ENCODE peak calls at places on chromosomes 13 and 19, in five cellular contexts. One of them, this sample, is unnamed.

GRCh38 chr13:77022341-77022740 is 4.6 kb downstream of the FBXL3 start:
- DNase-seq in heart left ventricle: no peak
- DNase-seq in kidney: no peak
- DNase-seq in psoas muscle: no peak
- DNase-seq in upper lobe of left lung: no peak
- DNase-seq in this sample: no peak

GRCh38 chr13:94708031-94708571 is 4.2 kb downstream of the SOX21 start:
- DNase-seq in upper lobe of left lung: no peak
- DNase-seq in heart left ventricle: no peak
- DNase-seq in psoas muscle: no peak
- DNase-seq in kidney: no peak
- DNase-seq in this sample: no peak

GRCh38 chr13:46555722-46556121 is 2.8 kb downstream of the LRCH1 start:
- DNase-seq in psoas muscle: no peak
- DNase-seq in kidney: no peak
- DNase-seq in upper lobe of left lung: no peak
- DNase-seq in heart left ventricle: no peak
- DNase-seq in this sample: no peak

GRCh38 chr19:4391701-4392543 is 8.4 kb downstream of the SH3GL1 start:
- DNase-seq in upper lobe of left lung: no peak
- DNase-seq in psoas muscle: peak; percentile 82
- DNase-seq in kidney: peak; percentile 85
- DNase-seq in heart left ventricle: peak; percentile 58
- DNase-seq in this sample: no peak

GRCh38 chr19:30649934-30650614 is 277.9 kb downstream of the ZNF536 start:
- DNase-seq in upper lobe of left lung: no peak
- DNase-seq in heart left ventricle: no peak
- DNase-seq in kidney: no peak
- DNase-seq in psoas muscle: no peak
- DNase-seq in this sample: no peak

GRCh38 chr19:13057744-13058143 is 44.9 kb downstream of the LYL1 start:
- DNase-seq in upper lobe of left lung: no peak
- DNase-seq in kidney: no peak
- DNase-seq in psoas muscle: no peak
- DNase-seq in heart left ventricle: no peak
- DNase-seq in this sample: no peak

GRCh38 chr19:43224855-43225253 is 19.4 kb upstream of the PSG4 start:
- DNase-seq in kidney: no peak
- DNase-seq in heart left ventricle: no peak
- DNase-seq in upper lobe of left lung: no peak
- DNase-seq in psoas muscle: no peak
- DNase-seq in this sample: no peak

GRCh38 chr13:72820156-72820897 is 38.4 kb downstream of the PIBF1 start:
- DNase-seq in psoas muscle: no peak
- DNase-seq in heart left ventricle: no peak
- DNase-seq in kidney: no peak
- DNase-seq in upper lobe of left lung: no peak
- DNase-seq in this sample: no peak

GRCh38 chr13:46295531-46296464 is 84.1 kb downstream of the LRRC63 start:
- DNase-seq in psoas muscle: no peak
- DNase-seq in kidney: no peak
- DNase-seq in heart left ventricle: peak; percentile 26
- DNase-seq in upper lobe of left lung: peak; percentile 63
- DNase-seq in this sample: peak; percentile 63

GRCh38 chr13:27043013-27043412 is 128.6 kb downstream of the USP12 start:
- DNase-seq in heart left ventricle: no peak
- DNase-seq in upper lobe of left lung: peak; percentile 49
- DNase-seq in psoas muscle: no peak
- DNase-seq in kidney: no peak
- DNase-seq in this sample: no peak

GRCh38 chr13:24911135-24911524 is 147.2 kb downstream of the RNF17 start:
- DNase-seq in psoas muscle: no peak
- DNase-seq in heart left ventricle: no peak
- DNase-seq in kidney: no peak
- DNase-seq in upper lobe of left lung: no peak
- DNase-seq in this sample: no peak

GRCh38 chr13:46901721-46902120 is 4.9 kb upstream of the HTR2A start:
- DNase-seq in heart left ventricle: no peak
- DNase-seq in upper lobe of left lung: no peak
- DNase-seq in psoas muscle: no peak
- DNase-seq in kidney: no peak
- DNase-seq in this sample: no peak

GRCh38 chr13:31380728-31381127 is 181.0 kb downstream of the B3GLCT start:
- DNase-seq in upper lobe of left lung: no peak
- DNase-seq in kidney: no peak
- DNase-seq in heart left ventricle: no peak
- DNase-seq in psoas muscle: no peak
- DNase-seq in this sample: no peak

GRCh38 chr13:80342541-80343371 is 1.8 kb upstream of the SPRY2 start:
- DNase-seq in heart left ventricle: peak; percentile 92
- DNase-seq in psoas muscle: peak; percentile 92
- DNase-seq in kidney: peak; percentile 93
- DNase-seq in upper lobe of left lung: peak; percentile 90
- DNase-seq in this sample: no peak

GRCh38 chr13:80379245-80379644 is 38.3 kb upstream of the SPRY2 start:
- DNase-seq in upper lobe of left lung: no peak
- DNase-seq in heart left ventricle: no peak
- DNase-seq in psoas muscle: no peak
- DNase-seq in kidney: no peak
- DNase-seq in this sample: no peak

GRCh38 chr19:50550594-50550966 is 17.7 kb downstream of the LRRC4B start:
- DNase-seq in upper lobe of left lung: no peak
- DNase-seq in psoas muscle: no peak
- DNase-seq in heart left ventricle: no peak
- DNase-seq in kidney: no peak
- DNase-seq in this sample: no peak

GRCh38 chr13:23325191-23325590 is 108.3 kb downstream of the SACS start:
- DNase-seq in upper lobe of left lung: no peak
- DNase-seq in psoas muscle: no peak
- DNase-seq in kidney: no peak
- DNase-seq in heart left ventricle: no peak
- DNase-seq in this sample: no peak

GRCh38 chr19:1172353-1173159 is 1.5 kb downstream of the SBNO2 start:
- DNase-seq in heart left ventricle: no peak
- DNase-seq in psoas muscle: peak; percentile 85
- DNase-seq in kidney: peak; percentile 92
- DNase-seq in upper lobe of left lung: peak; percentile 77
- DNase-seq in this sample: no peak

GRCh38 chr19:1175020-1175419 is 952 bp upstream of the SBNO2 start:
- DNase-seq in psoas muscle: no peak
- DNase-seq in kidney: peak; percentile 74
- DNase-seq in heart left ventricle: no peak
- DNase-seq in upper lobe of left lung: no peak
- DNase-seq in this sample: no peak

GRCh38 chr19:1171755-1172352 is 2.2 kb downstream of the SBNO2 start:
- DNase-seq in upper lobe of left lung: no peak
- DNase-seq in kidney: no peak
- DNase-seq in heart left ventricle: no peak
- DNase-seq in psoas muscle: peak; percentile 50
- DNase-seq in this sample: no peak

GRCh38 chr19:1173845-1174809 is at the start of gene SBNO2:
- DNase-seq in kidney: peak; percentile 96
- DNase-seq in upper lobe of left lung: peak; percentile 88
- DNase-seq in heart left ventricle: peak; percentile 88
- DNase-seq in psoas muscle: peak; percentile 95
- DNase-seq in this sample: peak; percentile 74

GRCh38 chr19:1173160-1173844 is 766 bp downstream of the SBNO2 start:
- DNase-seq in kidney: peak; percentile 88
- DNase-seq in psoas muscle: peak; percentile 69
- DNase-seq in heart left ventricle: peak; percentile 24
- DNase-seq in upper lobe of left lung: no peak
- DNase-seq in this sample: no peak
- H3K4me1 ChIP-seq in kidney: peaks cover 33% of the 10 kb centered on the region
- H3K4me1 ChIP-seq in psoas muscle: peaks cover 27% of the 10 kb centered on the region
- H3K4me1 ChIP-seq in heart left ventricle: peaks cover 28% of the 10 kb centered on the region
- H3K4me1 ChIP-seq in upper lobe of left lung: peaks cover 46% of the 10 kb centered on the region
- H3K4me1 ChIP-seq in this sample: peaks cover 17% of the 10 kb centered on the region

GRCh38 chr13:53778937-53779336 is 750.3 kb downstream of the OLFM4 start:
- DNase-seq in upper lobe of left lung: no peak
- DNase-seq in psoas muscle: no peak
- DNase-seq in kidney: no peak
- DNase-seq in heart left ventricle: no peak
- DNase-seq in this sample: no peak

GRCh38 chr13:53782400-53783030 is 753.9 kb downstream of the OLFM4 start:
- DNase-seq in upper lobe of left lung: no peak
- DNase-seq in kidney: no peak
- DNase-seq in heart left ventricle: no peak
- DNase-seq in psoas muscle: no peak
- DNase-seq in this sample: no peak

GRCh38 chr13:53783466-53783865 is 754.9 kb downstream of the OLFM4 start:
- DNase-seq in upper lobe of left lung: no peak
- DNase-seq in kidney: peak; percentile 45
- DNase-seq in heart left ventricle: no peak
- DNase-seq in psoas muscle: no peak
- DNase-seq in this sample: no peak

GRCh38 chr13:53784331-53784730 is 755.7 kb downstream of the OLFM4 start:
- DNase-seq in heart left ventricle: no peak
- DNase-seq in upper lobe of left lung: no peak
- DNase-seq in kidney: no peak
- DNase-seq in psoas muscle: no peak
- DNase-seq in this sample: no peak

DNA sequence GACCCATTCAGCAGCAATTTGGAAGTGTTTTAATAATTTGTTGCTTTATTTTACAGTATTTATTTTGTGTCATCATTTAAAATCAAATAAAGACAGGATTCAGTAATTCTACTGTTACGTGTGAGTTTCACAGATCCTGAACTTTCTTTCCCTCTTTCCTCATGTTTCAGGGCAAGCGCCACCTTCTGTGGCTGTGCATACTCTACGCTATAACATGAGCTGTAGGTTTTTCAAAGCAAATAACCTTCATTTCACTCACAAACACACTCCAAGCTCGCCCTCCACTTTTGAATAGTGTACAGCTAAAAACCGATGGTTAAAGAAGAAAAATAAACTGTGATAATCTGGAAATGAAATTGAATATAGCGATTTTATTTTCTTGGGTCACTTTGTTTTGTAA is 753.3 kb downstream of the OLFM4 start:
- DNase-seq in upper lobe of left lung: no peak
- DNase-seq in heart left ventricle: no peak
- DNase-seq in psoas muscle: no peak
- DNase-seq in kidney: no peak
- DNase-seq in this sample: no peak
- H3K27ac ChIP-seq in upper lobe of left lung: no peak overlapping the region
- H3K27ac ChIP-seq in heart left ventricle: no peak overlapping the region
- H3K27ac ChIP-seq in psoas muscle: no peak overlapping the region
- H3K27ac ChIP-seq in kidney: no peak overlapping the region
- H3K27ac ChIP-seq in this sample: no peak overlapping the region

GRCh38 chr19:52211926-52212571 is 22.2 kb downstream of the PPP2R1A start:
- DNase-seq in upper lobe of left lung: no peak
- DNase-seq in psoas muscle: no peak
- DNase-seq in kidney: no peak
- DNase-seq in heart left ventricle: no peak
- DNase-seq in this sample: no peak
- H3K36me3 ChIP-seq in upper lobe of left lung: peaks cover 92% of the 10 kb centered on the region
- H3K36me3 ChIP-seq in psoas muscle: peaks cover 100% of the 10 kb centered on the region
- H3K36me3 ChIP-seq in kidney: peaks cover 58% of the 10 kb centered on the region
- H3K36me3 ChIP-seq in heart left ventricle: peaks cover 100% of the 10 kb centered on the region
- H3K36me3 ChIP-seq in this sample: peaks cover 79% of the 10 kb centered on the region

GRCh38 chr13:29423050-29423449 is 172.4 kb downstream of the SLC7A1 start:
- DNase-seq in kidney: no peak
- DNase-seq in upper lobe of left lung: no peak
- DNase-seq in heart left ventricle: no peak
- DNase-seq in psoas muscle: no peak
- DNase-seq in this sample: no peak

GRCh38 chr13:29422015-29422414 is 173.5 kb downstream of the SLC7A1 start:
- DNase-seq in heart left ventricle: no peak
- DNase-seq in kidney: no peak
- DNase-seq in psoas muscle: no peak
- DNase-seq in upper lobe of left lung: no peak
- DNase-seq in this sample: no peak

DNA sequence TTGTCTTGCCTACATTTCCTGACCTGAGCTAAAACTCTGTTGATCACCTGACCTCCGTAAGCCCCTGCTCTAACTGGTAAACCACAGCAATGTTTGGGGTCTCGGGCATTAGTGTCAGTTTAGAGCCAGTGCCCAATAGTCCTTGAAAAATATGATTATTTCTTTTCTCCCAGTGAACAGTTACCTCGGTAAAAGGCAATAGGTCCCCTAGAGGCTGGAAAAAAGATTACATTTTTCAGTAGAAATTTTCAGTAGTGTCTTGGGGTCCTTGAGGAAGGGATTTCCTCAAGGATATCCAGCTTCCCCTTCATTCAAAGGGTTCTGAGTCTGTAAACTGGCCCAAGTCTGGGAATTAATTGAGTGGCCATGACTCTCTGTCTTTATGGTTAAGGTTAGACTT is 177.5 kb downstream of the SLC7A1 start:
- DNase-seq in upper lobe of left lung: no peak
- DNase-seq in psoas muscle: no peak
- DNase-seq in kidney: no peak
- DNase-seq in heart left ventricle: no peak
- DNase-seq in this sample: no peak
- H3K4me1 ChIP-seq in upper lobe of left lung: no peaks in the 10 kb centered on the region
- H3K4me1 ChIP-seq in psoas muscle: no peaks in the 10 kb centered on the region
- H3K4me1 ChIP-seq in kidney: no peaks in the 10 kb centered on the region
- H3K4me1 ChIP-seq in heart left ventricle: no peaks in the 10 kb centered on the region
- H3K4me1 ChIP-seq in this sample: no peaks in the 10 kb centered on the region

GRCh38 chr13:110301083-110301482 is 5.9 kb downstream of the COL4A1 start:
- DNase-seq in psoas muscle: no peak
- DNase-seq in heart left ventricle: no peak
- DNase-seq in kidney: no peak
- DNase-seq in upper lobe of left lung: no peak
- DNase-seq in this sample: no peak

GRCh38 chr13:110302986-110303385 is 4.0 kb downstream of the COL4A1 start:
- DNase-seq in heart left ventricle: no peak
- DNase-seq in psoas muscle: no peak
- DNase-seq in upper lobe of left lung: no peak
- DNase-seq in kidney: no peak
- DNase-seq in this sample: no peak

GRCh38 chr13:110300090-110300815 is 6.7 kb downstream of the COL4A1 start:
- DNase-seq in kidney: no peak
- DNase-seq in heart left ventricle: no peak
- DNase-seq in upper lobe of left lung: no peak
- DNase-seq in psoas muscle: no peak
- DNase-seq in this sample: no peak

GRCh38 chr13:110302154-110302553 is 4.8 kb downstream of the COL4A1 start:
- DNase-seq in upper lobe of left lung: no peak
- DNase-seq in psoas muscle: no peak
- DNase-seq in heart left ventricle: no peak
- DNase-seq in kidney: no peak
- DNase-seq in this sample: no peak

DNA sequence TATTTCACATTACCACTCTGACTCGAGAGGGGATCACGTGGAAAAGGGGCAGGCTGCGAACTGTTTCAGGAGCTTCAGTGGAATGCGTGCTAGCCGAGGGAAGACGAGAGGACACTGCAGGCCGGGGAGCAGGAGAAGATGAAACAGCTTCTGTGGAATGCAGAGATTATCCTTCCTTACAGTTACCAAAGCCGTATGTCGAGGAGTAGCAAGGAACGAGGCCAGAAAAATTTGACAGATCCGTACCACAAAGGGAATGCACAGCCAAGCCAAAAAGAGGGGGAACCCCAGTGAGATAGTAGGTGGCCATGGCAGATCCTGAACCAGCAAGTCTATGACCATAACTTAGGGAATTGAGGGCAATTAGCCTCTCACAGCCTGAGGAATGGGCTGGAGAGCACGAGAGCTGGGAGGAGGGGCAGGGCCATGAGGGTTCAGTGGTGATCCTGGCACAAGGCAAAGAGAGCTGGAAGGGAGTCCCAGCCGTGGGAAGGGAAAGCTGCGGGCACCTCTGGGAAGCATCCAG is 5.3 kb downstream of the COL4A1 start:
- DNase-seq in psoas muscle: no peak
- DNase-seq in upper lobe of left lung: no peak
- DNase-seq in kidney: no peak
- DNase-seq in heart left ventricle: peak; percentile 19
- DNase-seq in this sample: no peak
- H3K27ac ChIP-seq in psoas muscle: peak overlapping the region; percentile 20
- H3K27ac ChIP-seq in upper lobe of left lung: peak overlapping the region; percentile 40
- H3K27ac ChIP-seq in kidney: peak overlapping the region; percentile 77
- H3K27ac ChIP-seq in heart left ventricle: no peak overlapping the region
- H3K27ac ChIP-seq in this sample: no peak overlapping the region

This sample was measured in effector memory CD4-positive, alpha-beta T cell.